ENCODE peak calls at places on chromosomes 6 and 20, in four cellular contexts. G is heart right ventricle, U is AG10803, K is brain microvascular endothelial cell. D is an unnamed sample.

GRCh38 chr6:79375635-79376425 is 141.3 kb upstream of the HMGN3 start:
- DNase-seq in G (no peak), U (no peak), K (no peak), D (no peak)

GRCh38 chr6:110518281-110518623 is 41.8 kb upstream of the SLC22A16 start:
- DNase-seq in G (no peak), U (peak; percentile 19), K (no peak), D (peak; percentile 59)

GRCh38 chr6:136655251-136656014 is 105.2 kb upstream of the MAP7 start:
- DNase-seq in G (no peak), U (no peak), K (no peak), D (no peak)

GRCh38 chr6:135183532-135184440 is 2.7 kb downstream of the MYB start:
- DNase-seq in G (no peak), U (no peak), K (peak; percentile 35), D (peak; percentile 57)

GRCh38 chr20:16273812-16274560 is 299.3 kb downstream of the KIF16B start:
- DNase-seq in G (no peak), U (no peak), K (no peak), D (no peak)

GRCh38 chr6:163339466-163339865 is 75.1 kb upstream of the QKI start:
- DNase-seq in G (no peak), U (no peak), K (no peak), D (no peak)

GRCh38 chr6:148915889-148916288 is 169.1 kb downstream of the UST start:
- DNase-seq in G (no peak), U (no peak), K (no peak), D (no peak)

GRCh38 chr6:73710948-73711347 is 14.9 kb downstream of the CD109 start:
- DNase-seq in G (no peak), U (no peak), K (no peak), D (no peak)

GRCh38 chr6:89145962-89146747 is at the start of gene PM20D2:
- DNase-seq in G (peak; percentile 52), U (peak; percentile 13), K (no peak), D (peak; percentile 23)

GRCh38 chr6:39568896-39569295 is 156.3 kb downstream of the KIF6 start:
- DNase-seq in G (no peak), U (peak; percentile 79), K (peak; percentile 65), D (peak; percentile 24)

GRCh38 chr6:149834513-149835481 is 29.4 kb downstream of the LRP11 start:
- DNase-seq in G (peak; percentile 54), U (peak; percentile 65), K (no peak), D (peak; percentile 85)

GRCh38 chr6:42320762-42321161 is 103.1 kb upstream of the MRPS10 start:
- DNase-seq in G (no peak), U (no peak), K (peak; percentile 66), D (peak; percentile 56)

GRCh38 chr6:163926642-163927041 is 512.1 kb downstream of the QKI start:
- DNase-seq in G (peak; percentile 23), U (peak; percentile 57), K (no peak), D (no peak)

GRCh38 chr6:132259070-132259469 is 142.2 kb downstream of the MOXD1 start:
- DNase-seq in G (no peak), U (peak; percentile 52), K (peak; percentile 40), D (peak; percentile 71)

GRCh38 chr6:161327360-161327953 is 53.6 kb upstream of the AGPAT4 start:
- DNase-seq in G (no peak), U (no peak), K (no peak), D (no peak)

GRCh38 chr20:23127506-23128279 is 41.6 kb upstream of the CD93 start:
- DNase-seq in G (no peak), U (no peak), K (no peak), D (no peak)

GRCh38 chr6:165674155-165675029 is 11.4 kb upstream of the PDE10A start:
- DNase-seq in G (no peak), U (no peak), K (no peak), D (no peak)

GRCh38 chr20:36461600-36462439 is 79.5 kb upstream of the MYL9 start:
- DNase-seq in G (peak; percentile 76), U (peak; percentile 59), K (peak; percentile 38), D (peak; percentile 48)

GRCh38 chr20:3247638-3248037 is 8.6 kb upstream of the SLC4A11 start:
- DNase-seq in G (no peak), U (no peak), K (no peak), D (no peak)

GRCh38 chr6:140486468-140487361 is 1112.3 kb upstream of the CITED2 start:
- DNase-seq in G (no peak), U (peak; percentile 65), K (peak; percentile 22), D (peak; percentile 15)

GRCh38 chr20:48260370-48260769 is 475.1 kb upstream of the SULF2 start:
- DNase-seq in G (peak; percentile 64), U (no peak), K (no peak), D (no peak)

GRCh38 chr6:131082335-131082734 is 19.3 kb upstream of the EPB41L2 start:
- DNase-seq in G (no peak), U (no peak), K (no peak), D (no peak)

GRCh38 chr6:130296854-130297253 is 69.0 kb upstream of the TMEM200A start:
- DNase-seq in G (no peak), U (no peak), K (no peak), D (no peak)

GRCh38 chr20:15923030-15923776 is 650.0 kb downstream of the KIF16B start:
- DNase-seq in G (no peak), U (no peak), K (no peak), D (no peak)

GRCh38 chr20:10556519-10557083 is 117.2 kb downstream of the JAG1 start:
- DNase-seq in G (no peak), U (no peak), K (no peak), D (peak; percentile 17)

GRCh38 chr6:4564746-4565145 is 211.5 kb upstream of the CDYL start:
- DNase-seq in G (no peak), U (peak; percentile 64), K (no peak), D (no peak)

GRCh38 chr6:163565140-163565539 is 150.6 kb downstream of the QKI start:
- DNase-seq in G (no peak), U (no peak), K (peak; percentile 60), D (peak; percentile 39)

GRCh38 chr6:56241106-56241812 is 6.1 kb downstream of the COL21A1 start:
- DNase-seq in G (no peak), U (no peak), K (no peak), D (no peak)

GRCh38 chr20:49452011-49452482 is 30.4 kb downstream of the KCNB1 start:
- DNase-seq in G (peak; percentile 77), U (no peak), K (no peak), D (peak; percentile 49)
- H3K4me3 ChIP-seq in G (no peak overlapping the region), U (no peak overlapping the region), K (no peak overlapping the region), D (no peak overlapping the region)

GRCh38 chr20:58184063-58184462 is 44.4 kb downstream of the ANKRD60 start:
- DNase-seq in G (no peak), U (no peak), K (no peak), D (no peak)

GRCh38 chr20:58192567-58192966 is 35.9 kb downstream of the ANKRD60 start:
- DNase-seq in G (no peak), U (no peak), K (no peak), D (no peak)

GRCh38 chr20:58184984-58185383 is 43.5 kb downstream of the ANKRD60 start:
- DNase-seq in G (no peak), U (no peak), K (no peak), D (no peak)

GRCh38 chr20:58192065-58192464 is 36.4 kb downstream of the ANKRD60 start:
- DNase-seq in G (no peak), U (no peak), K (no peak), D (no peak)

GRCh38 chr20:58188496-58188895 is 40.0 kb downstream of the ANKRD60 start:
- DNase-seq in G (no peak), U (no peak), K (no peak), D (no peak)
- TF ChIP-seq CTCF in G (no peak), U (no peak), K (peak; percentile 36), D (no peak)

GRCh38 chr6:33508935-33509926 is 54.9 kb downstream of the ZBTB9 start:
- DNase-seq in G (peak; percentile 6), U (peak; percentile 3), K (no peak), D (no peak)
- H3K4me3 ChIP-seq in G (peak overlapping the region; percentile 38), U (peak overlapping the region; percentile 27), K (no peak overlapping the region), D (no peak overlapping the region)

GRCh38 chr6:128888444-128889175 is 5.7 kb downstream of the LAMA2 start:
- DNase-seq in G (no peak), U (no peak), K (no peak), D (no peak)

GRCh38 chr6:128885381-128885780 is 2.4 kb downstream of the LAMA2 start:
- DNase-seq in G (no peak), U (no peak), K (no peak), D (no peak)

GRCh38 chr6:128882560-128882959 is 378 bp upstream of the LAMA2 start:
- DNase-seq in G (no peak), U (peak; percentile 17), K (no peak), D (no peak)

GRCh38 chr6:128882991-128883571 is at the start of gene LAMA2:
- DNase-seq in G (peak; percentile 90), U (peak; percentile 81), K (peak; percentile 65), D (peak; percentile 82)
- TF ChIP-seq CTCF in G (peak; percentile 24), U (peak; percentile 25), K (peak; percentile 36), D (no peak)

GRCh38 chr6:159104163-159104885 is 59.5 kb upstream of the TAGAP start:
- DNase-seq in G (peak; percentile 43), U (peak; percentile 35), K (peak; percentile 25), D (peak; percentile 64)

GRCh38 chr6:159106627-159107241 is 61.9 kb upstream of the TAGAP start:
- DNase-seq in G (peak; percentile 76), U (peak; percentile 44), K (peak; percentile 41), D (peak; percentile 52)

GRCh38 chr6:159103396-159104162 is 58.8 kb upstream of the TAGAP start:
- DNase-seq in G (no peak), U (no peak), K (no peak), D (no peak)

GRCh38 chr6:159105716-159106115 is 60.9 kb upstream of the TAGAP start:
- DNase-seq in G (no peak), U (no peak), K (no peak), D (no peak)

GRCh38 chr6:159104931-159105330 is 60.1 kb upstream of the TAGAP start:
- DNase-seq in G (no peak), U (no peak), K (no peak), D (no peak)
- H3K4me3 ChIP-seq in G (no peak overlapping the region), U (no peak overlapping the region), K (no peak overlapping the region), D (no peak overlapping the region)

DNA sequence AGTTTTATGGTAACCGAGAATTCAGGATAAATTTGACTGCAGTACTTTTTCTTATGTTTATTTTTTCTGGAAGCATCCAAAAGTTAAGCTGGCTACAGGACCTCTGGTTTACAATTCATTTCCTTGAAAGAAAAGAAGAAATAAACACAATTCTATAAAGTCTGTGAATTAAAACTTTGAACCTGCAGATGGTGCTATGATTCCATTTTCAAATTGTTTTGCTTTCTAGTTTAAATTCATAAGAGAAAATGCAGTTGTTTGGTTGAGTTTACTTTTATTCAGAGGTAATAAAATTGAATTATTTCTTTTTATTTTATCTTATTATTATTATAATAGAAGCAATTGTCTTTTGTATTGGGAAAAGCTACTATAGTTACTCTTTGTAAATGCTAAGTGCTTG is 1.8 kb upstream of the VIP start:
- DNase-seq in G (no peak), U (peak; percentile 17), K (no peak), D (peak; percentile 51)
- TF ChIP-seq CTCF in G (no peak), U (peak; percentile 32), K (no peak), D (peak; percentile 30)

DNA sequence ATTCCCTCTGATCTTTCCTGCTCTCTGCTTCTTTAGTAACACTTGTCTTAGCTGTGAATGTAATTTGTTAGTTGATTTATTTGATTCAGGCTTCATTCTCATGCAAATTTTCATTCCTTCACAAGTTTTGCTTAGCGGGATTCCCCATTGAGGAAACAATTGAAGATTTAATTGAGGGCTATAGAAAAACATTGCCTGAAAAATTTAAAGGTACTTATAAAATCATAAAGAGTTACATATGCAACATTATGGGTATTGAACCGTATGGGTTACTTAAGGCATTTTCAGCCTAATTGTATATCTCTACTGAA is 11.9 kb upstream of the ZSCAN9 start:
- DNase-seq in G (no peak), U (no peak), K (no peak), D (no peak)
- H3K4me3 ChIP-seq in G (no peak overlapping the region), U (no peak overlapping the region), K (peak overlapping the region; percentile 66), D (no peak overlapping the region)

GRCh38 chr6:37702314-37702713 is 4.6 kb upstream of the MDGA1 start:
- DNase-seq in G (no peak), U (no peak), K (no peak), D (no peak)
- TF ChIP-seq CTCF in G (no peak), U (no peak), K (peak; percentile 43), D (peak; percentile 10)